ENCODE peak calls at places on chromosomes 5 and 9, in seven cellular contexts. X is astrocyte of the spinal cord, Z is NCI-H1092, F is putamen, P is A172, S is left ventricle myocardium inferior, O is bronchial epithelial cell. G is an unnamed sample.
A peak's percentile ranks its signal among the peaks of the same experiment; 100 is the strongest.

GRCh38 chr9:95091574-95091970 is 225.9 kb downstream of the FANCC start:
- DNase-seq in X (peak; percentile 87), Z (no peak), F (no peak), P (peak; percentile 89), S (no peak), O (peak; percentile 41), G (peak; percentile 77)

GRCh38 chr9:138008081-138008841 is 130.7 kb downstream of the CACNA1B start:
- DNase-seq in X (no peak), Z (no peak), F (no peak), P (peak; percentile 55), S (no peak), O (no peak), G (no peak)

GRCh38 chr9:107218834-107219485 is 64.1 kb upstream of the RAD23B start:
- DNase-seq in X (no peak), Z (no peak), F (no peak), P (no peak), S (no peak), O (no peak), G (no peak)

GRCh38 chr9:128203842-128204551 is 818 bp downstream of the DNM1 start:
- DNase-seq in X (peak; percentile 34), Z (peak; percentile 39), F (no peak), P (peak; percentile 73), S (peak; percentile 34), O (no peak), G (peak; percentile 37)

GRCh38 chr5:61298580-61298979 is 33.5 kb upstream of the ZSWIM6 start:
- DNase-seq in X (peak; percentile 71), Z (no peak), F (no peak), P (peak; percentile 34), S (no peak), O (peak; percentile 95), G (no peak)

GRCh38 chr9:133379153-133380086 is 3.3 kb downstream of the STKLD1 start:
- DNase-seq in X (no peak), Z (no peak), F (peak; percentile 75), P (no peak), S (no peak), O (no peak), G (no peak)

GRCh38 chr5:112388739-112389138 is 30.3 kb downstream of the EPB41L4A start:
- DNase-seq in X (no peak), Z (no peak), F (no peak), P (no peak), S (no peak), O (no peak), G (no peak)

GRCh38 chr9:111190352-111190751 is 139.7 kb downstream of the OR2K2 start:
- DNase-seq in X (no peak), Z (no peak), F (no peak), P (no peak), S (no peak), O (no peak), G (no peak)

GRCh38 chr5:26807231-26808199 is 230.9 kb downstream of the CDH9 start:
- DNase-seq in X (no peak), Z (no peak), F (no peak), P (no peak), S (no peak), O (no peak), G (no peak)

GRCh38 chr5:75023368-75024159 is 28.8 kb downstream of the GCNT4 start:
- DNase-seq in X (no peak), Z (no peak), F (no peak), P (no peak), S (no peak), O (no peak), G (no peak)

GRCh38 chr9:16828335-16829281 is 41.9 kb downstream of the BNC2 start:
- DNase-seq in X (peak; percentile 46), Z (no peak), F (no peak), P (peak; percentile 11), S (peak; percentile 49), O (peak; percentile 18), G (no peak)

GRCh38 chr5:43691275-43691674 is 88.3 kb downstream of the NNT start:
- DNase-seq in X (no peak), Z (no peak), F (no peak), P (no peak), S (no peak), O (no peak), G (no peak)

GRCh38 chr5:167453518-167454020 is 837.9 kb upstream of the WWC1 start:
- DNase-seq in X (peak; percentile 14), Z (no peak), F (no peak), P (no peak), S (no peak), O (no peak), G (no peak)